ENCODE peak calls at places on chromosomes 5 and 9, in five cellular contexts. G is HFF-Myc, L is cardiac fibroblast, Q is GM12865, D is AG09309. J is an unnamed sample.

GRCh38 chr9:122200960-122201635 is 27.7 kb downstream of the LHX6 start:
- DNase-seq in G (no peak), L (peak; percentile 52), Q (no peak), D (no peak), J (no peak)

GRCh38 chr5:157069949-157070348 is 11.0 kb upstream of the HAVCR1 start:
- DNase-seq in G (no peak), L (no peak), Q (no peak), D (no peak), J (no peak)

GRCh38 chr9:99833735-99834134 is 12.1 kb downstream of the NR4A3 start:
- DNase-seq in G (no peak), L (no peak), Q (peak; percentile 51), D (no peak), J (no peak)

GRCh38 chr9:115030006-115030405 is 88.0 kb downstream of the TNC start:
- DNase-seq in G (no peak), L (no peak), Q (no peak), D (no peak), J (no peak)

GRCh38 chr5:180555168-180555921 is 36.0 kb downstream of the SCGB3A1 start:
- DNase-seq in G (no peak), L (peak; percentile 7), Q (no peak), D (no peak), J (no peak)

GRCh38 chr5:130874861-130875419 is 290.1 kb downstream of the HINT1 start:
- DNase-seq in G (no peak), L (no peak), Q (no peak), D (no peak), J (no peak)

GRCh38 chr9:98810106-98810840 is 2.8 kb downstream of the GALNT12 start:
- DNase-seq in G (no peak), L (peak; percentile 32), Q (no peak), D (no peak), J (no peak)

GRCh38 chr5:76544268-76544926 is 78.8 kb downstream of the F2RL2 start:
- DNase-seq in G (no peak), L (peak; percentile 44), Q (peak; percentile 64), D (no peak), J (no peak)

GRCh38 chr5:78888580-78889187 is 96.4 kb downstream of the ARSB start:
- DNase-seq in G (no peak), L (no peak), Q (no peak), D (no peak), J (no peak)

GRCh38 chr5:1288439-1289335 is 6.2 kb downstream of the TERT start:
- DNase-seq in G (no peak), L (no peak), Q (no peak), D (no peak), J (no peak)

GRCh38 chr5:59124983-59125960 is 542.4 kb downstream of the RAB3C start:
- DNase-seq in G (no peak), L (peak; percentile 22), Q (peak; percentile 41), D (no peak), J (no peak)

GRCh38 chr5:431001-431710 is 11.8 kb upstream of the EXOC3 start:
- DNase-seq in G (no peak), L (peak; percentile 43), Q (peak; percentile 75), D (no peak), J (no peak)

GRCh38 chr5:3119435-3119834 is 368.0 kb upstream of the IRX2 start:
- DNase-seq in G (no peak), L (no peak), Q (no peak), D (no peak), J (no peak)

GRCh38 chr5:124343451-124343867 is 403.0 kb downstream of the ZNF608 start:
- DNase-seq in G (peak; percentile 61), L (peak; percentile 86), Q (no peak), D (peak; percentile 18), J (peak; percentile 67)

GRCh38 chr5:58314356-58315045 is 145.4 kb downstream of the PLK2 start:
- DNase-seq in G (no peak), L (no peak), Q (no peak), D (no peak), J (no peak)

GRCh38 chr9:21160178-21160577 is 6.3 kb downstream of the IFNA21 start:
- DNase-seq in G (no peak), L (peak; percentile 45), Q (peak; percentile 75), D (no peak), J (no peak)

GRCh38 chr5:172708183-172708505 is 62.9 kb downstream of the DUSP1 start:
- DNase-seq in G (no peak), L (no peak), Q (no peak), D (no peak), J (no peak)

GRCh38 chr9:114742947-114743346 is 61.0 kb upstream of the TEX48 start:
- DNase-seq in G (no peak), L (peak; percentile 60), Q (no peak), D (no peak), J (no peak)

GRCh38 chr9:89870207-89870606 is 265.4 kb downstream of the GADD45G start:
- DNase-seq in G (no peak), L (no peak), Q (no peak), D (no peak), J (no peak)

GRCh38 chr5:154850255-154851062 is at the start of gene FAXDC2:
- DNase-seq in G (peak; percentile 80), L (peak; percentile 75), Q (no peak), D (peak; percentile 45), J (peak; percentile 56)

GRCh38 chr9:136644593-136645342 is 17.9 kb upstream of the EGFL7 start:
- DNase-seq in G (no peak), L (peak; percentile 44), Q (peak; percentile 66), D (no peak), J (no peak)

GRCh38 chr9:133716564-133717112 is 21.5 kb downstream of the SARDH start:
- DNase-seq in G (no peak), L (no peak), Q (no peak), D (no peak), J (no peak)

GRCh38 chr9:123642291-123643278 is 286.6 kb downstream of the CRB2 start:
- DNase-seq in G (no peak), L (peak; percentile 21), Q (no peak), D (no peak), J (no peak)

GRCh38 chr5:18113724-18114123 is 479.5 kb downstream of the TAF11L14 start:
- DNase-seq in G (no peak), L (peak; percentile 17), Q (no peak), D (no peak), J (no peak)

GRCh38 chr5:132753135-132753987 is 6.1 kb downstream of the CCNI2 start:
- DNase-seq in G (no peak), L (no peak), Q (peak; percentile 25), D (no peak), J (no peak)

GRCh38 chr9:91978739-91979414 is 28.8 kb upstream of the ROR2 start:
- DNase-seq in G (peak; percentile 89), L (peak; percentile 85), Q (peak; percentile 27), D (peak; percentile 71), J (no peak)
- TF ChIP-seq CTCF in G (peak; percentile 50), L (peak; percentile 43), Q (peak; percentile 41), D (peak; percentile 36), J (peak; percentile 39)

DNA sequence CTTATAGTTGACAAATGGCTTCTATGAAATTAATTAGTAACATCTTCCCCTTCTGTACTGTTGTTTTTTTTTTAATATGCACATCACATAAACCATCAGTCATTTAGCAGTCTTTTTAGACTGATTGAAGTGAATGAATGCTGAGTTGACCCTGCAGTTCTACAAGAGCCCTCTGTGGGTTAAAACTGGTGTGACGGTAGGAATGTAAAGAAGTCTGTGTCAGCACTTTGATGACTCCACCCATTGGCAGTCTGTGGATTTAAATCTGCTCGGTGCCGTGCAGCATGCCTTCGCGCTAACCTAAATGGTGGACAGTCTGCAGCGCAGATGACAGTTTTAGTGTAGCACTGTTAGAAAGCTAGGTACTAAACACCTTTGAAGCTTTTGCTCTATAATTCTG is 3.1 kb downstream of the GTF3C4 start:
- DNase-seq in G (peak; percentile 40), L (peak; percentile 65), Q (peak; percentile 21), D (no peak), J (no peak)
- TF ChIP-seq CTCF in G (peak; percentile 12), L (peak; percentile 32), Q (peak; percentile 10), D (no peak), J (peak; percentile 11)

DNA sequence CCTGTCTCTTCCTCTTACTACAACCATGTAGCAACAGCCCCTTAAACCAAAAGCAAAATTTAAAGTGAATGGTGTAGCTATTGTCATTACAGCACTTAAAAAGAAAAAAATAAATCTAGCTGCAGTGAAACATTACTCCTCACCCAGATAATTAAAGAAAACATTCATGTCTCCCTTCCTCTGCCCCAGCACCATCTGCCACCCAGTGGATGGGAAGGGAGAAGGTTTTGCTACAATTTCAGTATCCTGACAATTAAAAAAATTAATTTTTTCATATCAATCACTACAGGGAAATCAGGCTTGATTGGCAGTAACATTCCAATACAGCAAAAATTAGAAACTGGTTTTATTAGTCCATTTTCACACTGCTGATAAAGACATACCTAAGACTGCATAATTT is 147.4 kb upstream of the PUM3 start:
- DNase-seq in G (no peak), L (peak; percentile 1), Q (no peak), D (no peak), J (no peak)
- TF ChIP-seq CTCF in G (no peak), L (peak; percentile 14), Q (no peak), D (peak; percentile 62), J (peak; percentile 4)

DNA sequence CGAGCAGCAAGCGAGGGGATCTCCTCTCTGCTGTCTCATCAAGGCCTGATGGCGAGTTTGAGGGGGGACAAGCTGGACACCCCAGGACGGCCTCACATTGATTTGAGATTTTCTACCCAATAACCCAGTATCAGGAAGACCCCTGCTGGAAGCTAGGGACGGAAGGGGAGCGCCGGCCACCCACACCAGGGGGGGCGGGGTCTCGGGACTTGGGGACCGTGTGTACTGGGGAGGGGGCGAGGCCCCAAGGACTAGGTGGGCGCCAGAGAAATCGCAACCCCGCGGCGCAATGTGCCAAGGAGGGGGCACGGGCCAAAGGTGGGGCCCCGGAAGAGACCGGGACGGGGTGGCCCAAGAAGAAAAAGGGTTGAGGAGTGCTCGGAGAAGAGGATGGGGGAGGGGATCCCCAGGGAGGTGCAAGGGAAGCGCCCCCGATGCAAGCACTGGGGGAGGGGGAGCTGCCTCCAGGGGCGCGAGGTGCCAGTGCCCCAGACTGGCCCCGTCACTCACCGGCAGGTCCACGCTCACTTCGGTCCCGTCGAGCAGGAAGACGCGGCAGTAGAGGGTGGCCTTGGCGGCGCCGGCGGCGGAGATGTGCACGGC is 1.1 kb downstream of the EPB41L4B start:
- DNase-seq in G (no peak), L (no peak), Q (peak; percentile 37), D (no peak), J (no peak)
- TF ChIP-seq CTCF in G (no peak), L (no peak), Q (no peak), D (no peak), J (no peak)

GRCh38 chr5:66720776-66721175 is 124.6 kb downstream of the MAST4 start:
- DNase-seq in G (no peak), L (no peak), Q (no peak), D (no peak), J (no peak)

GRCh38 chr5:66722653-66723052 is 126.5 kb downstream of the MAST4 start:
- DNase-seq in G (no peak), L (no peak), Q (no peak), D (no peak), J (no peak)

GRCh38 chr5:66727630-66728029 is 131.4 kb downstream of the MAST4 start:
- DNase-seq in G (no peak), L (no peak), Q (no peak), D (no peak), J (no peak)

GRCh38 chr5:66724336-66724735 is 128.1 kb downstream of the MAST4 start:
- DNase-seq in G (no peak), L (no peak), Q (no peak), D (no peak), J (no peak)

DNA sequence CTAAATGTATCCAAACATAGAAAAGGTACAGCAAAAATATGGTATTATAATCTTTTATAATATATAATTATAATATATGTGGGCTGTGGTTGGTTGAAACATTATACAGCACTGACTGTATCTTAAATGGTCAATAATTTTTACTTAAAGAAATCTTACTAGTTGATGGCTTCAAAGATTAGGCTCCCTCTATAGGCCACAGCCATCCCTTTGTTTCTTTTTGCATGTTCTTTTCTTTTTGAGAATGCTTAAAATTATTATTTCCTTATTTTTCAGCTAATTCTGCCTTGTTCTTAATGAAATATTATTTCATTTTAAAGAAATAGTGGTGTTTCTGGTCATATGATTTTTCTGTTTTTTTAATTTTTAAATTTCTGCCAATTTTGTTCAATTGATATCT is 128.5 kb downstream of the MAST4 start:
- DNase-seq in G (no peak), L (peak; percentile 33), Q (no peak), D (no peak), J (no peak)
- TF ChIP-seq CTCF in G (peak; percentile 3), L (peak; percentile 43), Q (no peak), D (peak; percentile 1), J (peak; percentile 19)